ENCODE peak calls at places on chromosomes 6 and 20, in seven cellular contexts. P is occipital lobe; U is GM23248; I is psoas muscle; T is skeletal muscle cell; A is NAMALWA; S is naive thymus-derived CD4-positive, alpha-beta T cell. H is an unnamed sample.

GRCh38 chr6:33613146-33613793 is 7.9 kb upstream of the ITPR3 start:
- DNase-seq in S (no peak), P (no peak), I (no peak), A (no peak), U (peak; percentile 87), T (no peak), H (no peak)

GRCh38 chr20:49569403-49570115 is 1.6 kb upstream of the PTGIS start:
- DNase-seq in A (no peak), T (no peak), P (no peak), I (no peak), U (peak; percentile 26), S (no peak), H (no peak)

GRCh38 chr6:63640062-63640461 is 4.5 kb downstream of the PHF3 start:
- DNase-seq in P (no peak), U (peak; percentile 83), A (no peak), S (no peak), T (peak; percentile 28), I (no peak), H (no peak)

GRCh38 chr6:109772961-109773431 is 81.9 kb downstream of the FIG4 start:
- DNase-seq in T (peak; percentile 27), S (no peak), U (peak; percentile 30), A (no peak), I (no peak), P (no peak), H (no peak)

GRCh38 chr20:63177134-63177784 is 38.7 kb downstream of the YTHDF1 start:
- DNase-seq in T (no peak), S (no peak), A (no peak), P (peak; percentile 61), I (peak; percentile 44), U (peak; percentile 42), H (no peak)

GRCh38 chr6:431986-432385 is 40.4 kb downstream of the IRF4 start:
- DNase-seq in S (no peak), P (no peak), I (no peak), A (no peak), T (no peak), U (no peak), H (no peak)

GRCh38 chr6:111973897-111974639 is 79.8 kb upstream of the CCN6 start:
- DNase-seq in S (no peak), T (no peak), U (peak; percentile 87), A (no peak), P (no peak), I (no peak), H (no peak)

GRCh38 chr6:55632953-55633352 is 54.0 kb upstream of the HMGCLL1 start:
- DNase-seq in A (no peak), U (no peak), T (no peak), S (no peak), P (no peak), I (no peak), H (no peak)

GRCh38 chr6:153553627-153554026 is 422.5 kb upstream of the RGS17 start:
- DNase-seq in I (no peak), U (peak; percentile 37), T (no peak), P (no peak), S (no peak), A (peak; percentile 23), H (no peak)

GRCh38 chr20:35648836-35649235 is 15.9 kb downstream of the CPNE1 start:
- DNase-seq in U (peak; percentile 14), A (no peak), I (no peak), S (no peak), T (no peak), P (no peak), H (no peak)

GRCh38 chr6:2791124-2792050 is 26.2 kb downstream of the WRNIP1 start:
- DNase-seq in S (peak; percentile 54), T (no peak), P (no peak), A (peak; percentile 69), U (peak; percentile 93), I (peak; percentile 73), H (peak; percentile 70)

GRCh38 chr6:158536891-158537798 is 22.7 kb upstream of the TMEM181 start:
- DNase-seq in I (no peak), T (peak; percentile 12), A (no peak), U (peak; percentile 32), P (peak; percentile 59), S (peak; percentile 23), H (no peak)

GRCh38 chr6:170089937-170090335 is 200.9 kb downstream of the DLL1 start:
- DNase-seq in I (no peak), U (no peak), T (no peak), S (no peak), A (no peak), P (no peak), H (no peak)

GRCh38 chr6:37830225-37830624 is 10.7 kb downstream of the ZFAND3 start:
- DNase-seq in T (no peak), P (no peak), U (no peak), A (peak; percentile 26), I (no peak), S (no peak), H (no peak)

GRCh38 chr6:41734666-41735426 is 562 bp downstream of the TFEB start:
- DNase-seq in U (peak; percentile 79), S (peak; percentile 61), A (peak; percentile 83), T (no peak), P (peak; percentile 86), I (peak; percentile 89), H (peak; percentile 86)

GRCh38 chr6:52049252-52050050 is 38.0 kb downstream of the PKHD1 start:
- DNase-seq in U (peak; percentile 63), I (no peak), A (peak; percentile 63), P (no peak), S (peak; percentile 14), T (no peak), H (no peak)

GRCh38 chr20:34629342-34629741 is 47.5 kb downstream of the PIGU start:
- DNase-seq in S (no peak), I (no peak), A (no peak), T (no peak), P (no peak), U (no peak), H (no peak)

GRCh38 chr6:3869632-3870527 is 20.7 kb downstream of the FAM50B start:
- DNase-seq in P (no peak), T (no peak), U (no peak), I (no peak), A (no peak), S (no peak), H (no peak)

GRCh38 chr6:4395386-4395785 is 260.0 kb upstream of the ECI2 start:
- DNase-seq in I (no peak), T (no peak), P (no peak), A (no peak), S (no peak), U (no peak), H (no peak)

GRCh38 chr6:150939399-150939798 is 73.9 kb downstream of the MTHFD1L start:
- DNase-seq in S (no peak), P (no peak), A (no peak), T (no peak), I (no peak), U (no peak), H (no peak)

GRCh38 chr6:31702421-31702818 is 704 bp downstream of the ABHD16A start:
- DNase-seq in T (no peak), U (no peak), S (no peak), P (no peak), I (no peak), A (peak; percentile 44), H (no peak)

GRCh38 chr6:108947114-108947854 is 99.1 kb downstream of the ARMC2 start:
- DNase-seq in A (no peak), T (peak; percentile 75), U (peak; percentile 79), I (no peak), P (no peak), S (no peak), H (no peak)

GRCh38 chr6:14802761-14803160 is 443.1 kb upstream of the JARID2 start:
- DNase-seq in P (no peak), I (no peak), A (no peak), T (no peak), S (no peak), U (no peak), H (no peak)

GRCh38 chr6:15456422-15456821 is 206.4 kb downstream of the DTNBP1 start:
- DNase-seq in T (no peak), U (no peak), I (no peak), S (no peak), A (no peak), P (no peak), H (no peak)

GRCh38 chr20:50478162-50479036 is 31.8 kb upstream of the PTPN1 start:
- DNase-seq in P (no peak), I (peak; percentile 80), A (peak; percentile 91), T (no peak), U (peak; percentile 87), S (peak; percentile 74), H (peak; percentile 81)

GRCh38 chr6:135985471-135985870 is 134.0 kb downstream of the PDE7B start:
- DNase-seq in S (no peak), T (no peak), I (no peak), A (no peak), U (peak; percentile 37), P (no peak), H (no peak)

GRCh38 chr20:18172379-18172778 is 34.7 kb downstream of the KAT14 start:
- DNase-seq in A (no peak), T (no peak), S (no peak), P (no peak), U (no peak), I (no peak), H (no peak)

H was measured in left colon.